ENCODE peak calls at places on chromosomes 12 and 14, in eight cellular contexts. One of them, this sample, is unnamed.
A peak's percentile ranks its signal among the peaks of the same experiment; 100 is the strongest.

GRCh38 chr12:103654816-103655215 is 67.7 kb downstream of the STAB2 start:
- DNase-seq in stomach: no peak
- DNase-seq in H1: no peak
- DNase-seq in fibroblast of pulmonary artery: no peak
- DNase-seq in cardiac muscle cell: no peak
- DNase-seq in choroid plexus epithelial cell: no peak
- DNase-seq in fibroblast of lung: no peak
- DNase-seq in transverse colon: no peak
- DNase-seq in this sample: no peak

GRCh38 chr12:122293081-122293480 is 26.8 kb upstream of the VPS33A start:
- DNase-seq in H1: no peak
- DNase-seq in cardiac muscle cell: no peak
- DNase-seq in transverse colon: no peak
- DNase-seq in stomach: no peak
- DNase-seq in choroid plexus epithelial cell: no peak
- DNase-seq in fibroblast of lung: no peak
- DNase-seq in fibroblast of pulmonary artery: no peak
- DNase-seq in this sample: no peak

GRCh38 chr14:67269338-67270060 is 28.3 kb downstream of the PALS1 start:
- DNase-seq in choroid plexus epithelial cell: peak; percentile 90
- DNase-seq in cardiac muscle cell: peak; percentile 88
- DNase-seq in fibroblast of pulmonary artery: peak; percentile 86
- DNase-seq in transverse colon: no peak
- DNase-seq in fibroblast of lung: peak; percentile 93
- DNase-seq in H1: no peak
- DNase-seq in stomach: no peak
- DNase-seq in this sample: peak; percentile 71

GRCh38 chr12:57112492-57113294 is 1.5 kb upstream of the STAT6 start:
- DNase-seq in transverse colon: no peak
- DNase-seq in cardiac muscle cell: no peak
- DNase-seq in fibroblast of lung: no peak
- DNase-seq in fibroblast of pulmonary artery: no peak
- DNase-seq in H1: no peak
- DNase-seq in stomach: peak; percentile 86
- DNase-seq in choroid plexus epithelial cell: no peak
- DNase-seq in this sample: no peak

GRCh38 chr12:12542286-12542685 is 20.4 kb downstream of the DUSP16 start:
- DNase-seq in stomach: no peak
- DNase-seq in fibroblast of lung: no peak
- DNase-seq in cardiac muscle cell: no peak
- DNase-seq in choroid plexus epithelial cell: no peak
- DNase-seq in H1: no peak
- DNase-seq in fibroblast of pulmonary artery: no peak
- DNase-seq in transverse colon: no peak
- DNase-seq in this sample: no peak

GRCh38 chr12:124544311-124544970 is 23.0 kb downstream of the NCOR2 start:
- DNase-seq in transverse colon: no peak
- DNase-seq in stomach: no peak
- DNase-seq in fibroblast of lung: no peak
- DNase-seq in cardiac muscle cell: no peak
- DNase-seq in H1: no peak
- DNase-seq in fibroblast of pulmonary artery: no peak
- DNase-seq in choroid plexus epithelial cell: no peak
- DNase-seq in this sample: no peak

GRCh38 chr14:103126873-103127304 is 3.6 kb downstream of the TNFAIP2 start:
- DNase-seq in stomach: peak; percentile 88
- DNase-seq in choroid plexus epithelial cell: no peak
- DNase-seq in cardiac muscle cell: peak; percentile 43
- DNase-seq in H1: peak; percentile 83
- DNase-seq in fibroblast of pulmonary artery: no peak
- DNase-seq in transverse colon: peak; percentile 71
- DNase-seq in fibroblast of lung: no peak
- DNase-seq in this sample: no peak

GRCh38 chr12:113683566-113683965 is 211.9 kb upstream of the LHX5 start:
- DNase-seq in H1: no peak
- DNase-seq in choroid plexus epithelial cell: no peak
- DNase-seq in stomach: no peak
- DNase-seq in fibroblast of lung: no peak
- DNase-seq in cardiac muscle cell: no peak
- DNase-seq in transverse colon: no peak
- DNase-seq in fibroblast of pulmonary artery: no peak
- DNase-seq in this sample: no peak

GRCh38 chr14:65637780-65638179 is 225.2 kb downstream of the FUT8 start:
- DNase-seq in stomach: no peak
- DNase-seq in H1: no peak
- DNase-seq in transverse colon: no peak
- DNase-seq in choroid plexus epithelial cell: no peak
- DNase-seq in fibroblast of pulmonary artery: no peak
- DNase-seq in fibroblast of lung: no peak
- DNase-seq in cardiac muscle cell: peak; percentile 5
- DNase-seq in this sample: no peak

GRCh38 chr12:6752181-6752930 is 585 bp downstream of the MLF2 start:
- DNase-seq in fibroblast of pulmonary artery: peak; percentile 62
- DNase-seq in fibroblast of lung: peak; percentile 61
- DNase-seq in choroid plexus epithelial cell: peak; percentile 63
- DNase-seq in H1: no peak
- DNase-seq in stomach: no peak
- DNase-seq in cardiac muscle cell: peak; percentile 58
- DNase-seq in transverse colon: peak; percentile 50
- DNase-seq in this sample: no peak

GRCh38 chr14:99148131-99148530 is 123.9 kb downstream of the BCL11B start:
- DNase-seq in cardiac muscle cell: no peak
- DNase-seq in H1: no peak
- DNase-seq in fibroblast of lung: no peak
- DNase-seq in fibroblast of pulmonary artery: no peak
- DNase-seq in choroid plexus epithelial cell: no peak
- DNase-seq in transverse colon: no peak
- DNase-seq in stomach: peak; percentile 8
- DNase-seq in this sample: no peak

GRCh38 chr12:132899033-132899432 is 11.6 kb upstream of the CHFR start:
- DNase-seq in H1: no peak
- DNase-seq in choroid plexus epithelial cell: peak; percentile 19
- DNase-seq in fibroblast of lung: no peak
- DNase-seq in stomach: no peak
- DNase-seq in fibroblast of pulmonary artery: peak; percentile 19
- DNase-seq in transverse colon: no peak
- DNase-seq in cardiac muscle cell: no peak
- DNase-seq in this sample: peak; percentile 14

GRCh38 chr12:108646597-108647190 is 13.0 kb upstream of the SELPLG start:
- DNase-seq in cardiac muscle cell: no peak
- DNase-seq in transverse colon: no peak
- DNase-seq in fibroblast of lung: peak; percentile 50
- DNase-seq in stomach: no peak
- DNase-seq in fibroblast of pulmonary artery: no peak
- DNase-seq in H1: no peak
- DNase-seq in choroid plexus epithelial cell: peak; percentile 36
- DNase-seq in this sample: no peak

GRCh38 chr12:93245543-93245942 is 132.2 kb upstream of the NUDT4 start:
- DNase-seq in fibroblast of pulmonary artery: no peak
- DNase-seq in transverse colon: peak; percentile 41
- DNase-seq in cardiac muscle cell: no peak
- DNase-seq in H1: no peak
- DNase-seq in choroid plexus epithelial cell: no peak
- DNase-seq in stomach: no peak
- DNase-seq in fibroblast of lung: no peak
- DNase-seq in this sample: no peak

GRCh38 chr12:132723764-132724140 is 13.1 kb downstream of the PGAM5 start:
- DNase-seq in stomach: no peak
- DNase-seq in fibroblast of lung: no peak
- DNase-seq in transverse colon: no peak
- DNase-seq in cardiac muscle cell: peak; percentile 73
- DNase-seq in fibroblast of pulmonary artery: peak; percentile 42
- DNase-seq in choroid plexus epithelial cell: peak; percentile 50
- DNase-seq in H1: no peak
- DNase-seq in this sample: no peak

GRCh38 chr12:108752387-108752786 is 21.1 kb upstream of the CORO1C start:
- DNase-seq in fibroblast of pulmonary artery: peak; percentile 54
- DNase-seq in cardiac muscle cell: peak; percentile 62
- DNase-seq in choroid plexus epithelial cell: no peak
- DNase-seq in stomach: no peak
- DNase-seq in fibroblast of lung: peak; percentile 68
- DNase-seq in transverse colon: no peak
- DNase-seq in H1: no peak
- DNase-seq in this sample: no peak

GRCh38 chr12:76623929-76624328 is 64.4 kb upstream of the OSBPL8 start:
- DNase-seq in fibroblast of lung: peak; percentile 54
- DNase-seq in cardiac muscle cell: peak; percentile 23
- DNase-seq in fibroblast of pulmonary artery: no peak
- DNase-seq in transverse colon: peak; percentile 16
- DNase-seq in H1: no peak
- DNase-seq in choroid plexus epithelial cell: no peak
- DNase-seq in stomach: no peak
- DNase-seq in this sample: peak; percentile 84

GRCh38 chr14:74176404-74176788 is 62.9 kb upstream of the VSX2 start:
- DNase-seq in choroid plexus epithelial cell: peak; percentile 40
- DNase-seq in transverse colon: no peak
- DNase-seq in fibroblast of pulmonary artery: peak; percentile 6
- DNase-seq in stomach: no peak
- DNase-seq in fibroblast of lung: no peak
- DNase-seq in H1: no peak
- DNase-seq in cardiac muscle cell: peak; percentile 50
- DNase-seq in this sample: no peak

GRCh38 chr14:94123868-94124267 is 5.5 kb downstream of the IFI27L2 start:
- DNase-seq in transverse colon: no peak
- DNase-seq in stomach: peak; percentile 2
- DNase-seq in fibroblast of pulmonary artery: no peak
- DNase-seq in H1: no peak
- DNase-seq in cardiac muscle cell: no peak
- DNase-seq in fibroblast of lung: no peak
- DNase-seq in choroid plexus epithelial cell: no peak
- DNase-seq in this sample: no peak

GRCh38 chr12:52815161-52815560 is 1.2 kb upstream of the KRT4 start:
- DNase-seq in transverse colon: no peak
- DNase-seq in choroid plexus epithelial cell: no peak
- DNase-seq in fibroblast of pulmonary artery: no peak
- DNase-seq in stomach: no peak
- DNase-seq in cardiac muscle cell: no peak
- DNase-seq in fibroblast of lung: no peak
- DNase-seq in H1: no peak
- DNase-seq in this sample: no peak

GRCh38 chr12:754871-755562 is 2.6 kb downstream of the WNK1 start:
- DNase-seq in stomach: no peak
- DNase-seq in cardiac muscle cell: peak; percentile 66
- DNase-seq in choroid plexus epithelial cell: peak; percentile 76
- DNase-seq in transverse colon: no peak
- DNase-seq in fibroblast of pulmonary artery: peak; percentile 75
- DNase-seq in H1: no peak
- DNase-seq in fibroblast of lung: peak; percentile 79
- DNase-seq in this sample: peak; percentile 79

GRCh38 chr12:751828-752672 is at the start of gene WNK1:
- DNase-seq in stomach: peak; percentile 98
- DNase-seq in cardiac muscle cell: peak; percentile 99
- DNase-seq in choroid plexus epithelial cell: peak; percentile 99
- DNase-seq in fibroblast of pulmonary artery: peak; percentile 99
- DNase-seq in H1: peak; percentile 95
- DNase-seq in fibroblast of lung: peak; percentile 100
- DNase-seq in transverse colon: peak; percentile 97
- DNase-seq in this sample: peak; percentile 99

GRCh38 chr12:752673-753400 is 458 bp downstream of the WNK1 start:
- DNase-seq in fibroblast of lung: peak; percentile 48
- DNase-seq in stomach: peak; percentile 68
- DNase-seq in H1: peak; percentile 71
- DNase-seq in choroid plexus epithelial cell: peak; percentile 38
- DNase-seq in cardiac muscle cell: peak; percentile 59
- DNase-seq in fibroblast of pulmonary artery: peak; percentile 49
- DNase-seq in transverse colon: peak; percentile 69
- DNase-seq in this sample: peak; percentile 83

GRCh38 chr12:754238-754816 is 1.9 kb downstream of the WNK1 start:
- DNase-seq in cardiac muscle cell: peak; percentile 17
- DNase-seq in H1: no peak
- DNase-seq in fibroblast of pulmonary artery: peak; percentile 20
- DNase-seq in stomach: no peak
- DNase-seq in fibroblast of lung: peak; percentile 28
- DNase-seq in choroid plexus epithelial cell: peak; percentile 36
- DNase-seq in transverse colon: no peak
- DNase-seq in this sample: no peak

GRCh38 chr12:753401-754237 is 1.2 kb downstream of the WNK1 start:
- DNase-seq in fibroblast of lung: peak; percentile 16
- DNase-seq in stomach: peak; percentile 51
- DNase-seq in H1: peak; percentile 58
- DNase-seq in transverse colon: peak; percentile 63
- DNase-seq in cardiac muscle cell: peak; percentile 32
- DNase-seq in fibroblast of pulmonary artery: peak; percentile 29
- DNase-seq in choroid plexus epithelial cell: peak; percentile 31
- DNase-seq in this sample: peak; percentile 46
- TF ChIP-seq CTCF in fibroblast of lung: no peak
- TF ChIP-seq CTCF in stomach: peak; percentile 4
- TF ChIP-seq CTCF in H1: no peak
- TF ChIP-seq CTCF in transverse colon: peak; percentile 52
- TF ChIP-seq CTCF in cardiac muscle cell: no peak
- TF ChIP-seq CTCF in fibroblast of pulmonary artery: no peak
- TF ChIP-seq CTCF in choroid plexus epithelial cell: peak; percentile 13
- TF ChIP-seq CTCF in this sample: no peak

GRCh38 chr14:85002846-85003245 is 527.1 kb upstream of the FLRT2 start:
- DNase-seq in stomach: no peak
- DNase-seq in choroid plexus epithelial cell: peak; percentile 20
- DNase-seq in H1: no peak
- DNase-seq in fibroblast of pulmonary artery: no peak
- DNase-seq in transverse colon: no peak
- DNase-seq in cardiac muscle cell: no peak
- DNase-seq in fibroblast of lung: peak; percentile 3
- DNase-seq in this sample: no peak
- H3K4me3 ChIP-seq in stomach: no peak overlapping the region
- H3K4me3 ChIP-seq in choroid plexus epithelial cell: no peak overlapping the region
- H3K4me3 ChIP-seq in H1: no peak overlapping the region
- H3K4me3 ChIP-seq in fibroblast of pulmonary artery: no peak overlapping the region
- H3K4me3 ChIP-seq in transverse colon: no peak overlapping the region
- H3K4me3 ChIP-seq in cardiac muscle cell: no peak overlapping the region
- H3K4me3 ChIP-seq in fibroblast of lung: no peak overlapping the region
- H3K4me3 ChIP-seq in this sample: no peak overlapping the region

DNA sequence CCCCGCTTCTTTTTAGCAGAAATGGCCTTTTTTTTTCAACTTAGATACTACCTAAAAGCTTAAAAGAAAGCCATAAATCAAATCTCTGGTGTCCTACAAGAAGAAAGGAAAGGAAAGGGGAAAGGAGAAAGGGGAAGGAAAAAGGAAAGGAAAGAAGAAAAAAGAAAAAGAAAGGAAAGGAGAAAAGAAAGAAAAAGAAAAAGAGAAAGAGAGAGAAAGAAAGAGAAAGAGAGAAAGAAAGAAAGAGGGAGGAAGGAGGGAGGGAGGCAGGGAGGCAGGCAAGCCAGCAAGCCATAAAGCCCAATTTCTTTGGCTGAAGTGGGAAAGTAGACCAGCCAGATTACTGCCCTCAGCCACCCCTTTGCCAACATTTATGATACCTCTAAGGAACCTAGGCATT is 32.5 kb upstream of the SLC6A13 start:
- DNase-seq in H1: no peak
- DNase-seq in choroid plexus epithelial cell: no peak
- DNase-seq in transverse colon: no peak
- DNase-seq in fibroblast of pulmonary artery: no peak
- DNase-seq in fibroblast of lung: no peak
- DNase-seq in cardiac muscle cell: no peak
- DNase-seq in stomach: no peak
- DNase-seq in this sample: no peak
- TF ChIP-seq CTCF in H1: no peak
- TF ChIP-seq CTCF in choroid plexus epithelial cell: no peak
- TF ChIP-seq CTCF in transverse colon: no peak
- TF ChIP-seq CTCF in fibroblast of pulmonary artery: no peak
- TF ChIP-seq CTCF in fibroblast of lung: no peak
- TF ChIP-seq CTCF in cardiac muscle cell: no peak
- TF ChIP-seq CTCF in stomach: no peak
- TF ChIP-seq CTCF in this sample: no peak

GRCh38 chr12:110733857-110734373 is 8.8 kb downstream of the PPP1CC start:
- DNase-seq in transverse colon: no peak
- DNase-seq in H1: no peak
- DNase-seq in cardiac muscle cell: no peak
- DNase-seq in choroid plexus epithelial cell: no peak
- DNase-seq in fibroblast of lung: no peak
- DNase-seq in stomach: no peak
- DNase-seq in fibroblast of pulmonary artery: no peak
- DNase-seq in this sample: no peak
- H3K4me3 ChIP-seq in transverse colon: no peak overlapping the region
- H3K4me3 ChIP-seq in H1: no peak overlapping the region
- H3K4me3 ChIP-seq in cardiac muscle cell: no peak overlapping the region
- H3K4me3 ChIP-seq in choroid plexus epithelial cell: no peak overlapping the region
- H3K4me3 ChIP-seq in fibroblast of lung: no peak overlapping the region
- H3K4me3 ChIP-seq in stomach: no peak overlapping the region
- H3K4me3 ChIP-seq in fibroblast of pulmonary artery: no peak overlapping the region
- H3K4me3 ChIP-seq in this sample: no peak overlapping the region